ENCODE peak calls at places on chromosomes 1 and 21, in six cellular contexts. B is GM23248, P is PC-3, A is GM23338, U is hepatocyte, O is neural progenitor cell. Z is an unnamed sample.

GRCh38 chr1:153652795-153653507 is 5.6 kb upstream of the SNAPIN start:
- DNase-seq in A (no peak), U (peak), P (peak), O (no peak), B (peak), Z (no peak)

GRCh38 chr1:204391629-204392028 is 20.0 kb downstream of the PPP1R15B start:
- DNase-seq in O (no peak), P (no peak), A (no peak), B (no peak), U (no peak), Z (no peak)

GRCh38 chr1:159752135-159752580 is 28.6 kb upstream of the DUSP23 start:
- DNase-seq in U (peak), O (no peak), P (no peak), A (no peak), B (peak), Z (no peak)

GRCh38 chr1:31510853-31511789 is 65.2 kb upstream of the TINAGL1 start:
- DNase-seq in B (no peak), P (peak), O (no peak), U (peak), A (peak), Z (no peak)

GRCh38 chr1:206590025-206590834 is 22.0 kb downstream of the EIF2D start:
- DNase-seq in B (peak), O (peak), P (peak), A (peak), U (no peak), Z (no peak)

GRCh38 chr1:58310469-58310868 is 236.1 kb downstream of the OMA1 start:
- DNase-seq in U (no peak), B (no peak), A (no peak), O (no peak), P (no peak), Z (no peak)

GRCh38 chr1:179229214-179230140 is at the start of gene ABL2:
- DNase-seq in A (peak), P (peak), U (peak), B (peak), O (peak), Z (peak)

GRCh38 chr1:86939406-86939805 is 25.0 kb downstream of the HS2ST1 start:
- DNase-seq in A (no peak), O (no peak), U (no peak), B (no peak), P (no peak), Z (no peak)

GRCh38 chr1:117061986-117062415 is 1.9 kb downstream of the TTF2 start:
- DNase-seq in P (peak), U (peak), B (peak), A (no peak), O (no peak), Z (no peak)

GRCh38 chr1:97297611-97298010 is 576.0 kb downstream of the PTBP2 start:
- DNase-seq in P (no peak), B (no peak), U (no peak), O (no peak), A (peak), Z (no peak)

GRCh38 chr1:221602866-221603265 is 139.0 kb downstream of the DUSP10 start:
- DNase-seq in A (no peak), P (peak), O (no peak), U (no peak), B (peak), Z (no peak)

GRCh38 chr1:59310527-59310926 is 13.6 kb downstream of the FGGY start:
- DNase-seq in B (no peak), P (no peak), O (no peak), A (no peak), U (no peak), Z (no peak)

GRCh38 chr1:200491097-200491496 is 81.3 kb upstream of the ZNF281 start:
- DNase-seq in B (no peak), A (no peak), U (no peak), P (no peak), O (no peak), Z (no peak)

GRCh38 chr1:28914228-28915035 is at the start of gene EPB41:
- DNase-seq in O (peak), U (peak), A (peak), P (peak), B (peak), Z (peak)

GRCh38 chr21:43921602-43921978 is 56.6 kb downstream of the AGPAT3 start:
- DNase-seq in O (peak), B (no peak), U (peak), P (no peak), A (peak), Z (no peak)

GRCh38 chr1:238334170-238334569 is 443.4 kb upstream of the ZP4 start:
- DNase-seq in B (no peak), O (no peak), A (no peak), U (no peak), P (no peak), Z (no peak)

GRCh38 chr1:202130275-202130646 is 7.5 kb downstream of the GPR37L1 start:
- DNase-seq in A (no peak), O (peak), B (no peak), U (no peak), P (no peak), Z (no peak)

GRCh38 chr1:165355977-165356811 is at the start of gene LMX1A:
- DNase-seq in O (peak), A (peak), B (peak), P (no peak), U (peak), Z (no peak)

GRCh38 chr1:190633488-190633887 is 155.8 kb upstream of the BRINP3 start:
- DNase-seq in P (peak), A (peak), O (peak), U (no peak), B (no peak), Z (no peak)

GRCh38 chr1:209552406-209553264 is 30.9 kb upstream of the CAMK1G start:
- DNase-seq in P (no peak), B (no peak), A (peak), O (no peak), U (no peak), Z (no peak)

GRCh38 chr21:46357684-46358425 is 33.9 kb downstream of the PCNT start:
- DNase-seq in P (no peak), A (no peak), O (no peak), U (no peak), B (no peak), Z (no peak)
- H3K4me3 ChIP-seq in P (no peak), A (no peak), O (no peak), U (no peak), B (no peak), Z (peak)

DNA sequence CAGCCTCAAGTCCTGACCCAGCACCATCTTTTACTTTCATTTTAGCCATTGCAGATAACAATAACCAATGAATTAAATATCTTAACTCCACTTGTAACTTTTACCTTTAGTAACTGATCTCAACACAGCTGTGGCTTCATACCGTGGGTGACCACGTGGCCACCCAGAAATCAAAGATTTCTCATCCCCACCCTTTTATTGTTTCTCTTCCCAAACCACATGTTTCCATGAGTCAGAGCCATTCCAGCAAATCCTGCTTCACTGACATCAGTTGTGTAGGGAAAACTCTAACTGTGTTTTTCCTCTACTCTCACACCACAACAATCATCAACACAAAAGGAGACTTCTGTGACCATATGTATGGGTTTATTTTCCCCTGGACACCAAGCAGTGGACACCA is 25.1 kb upstream of the BRDT start:
- DNase-seq in P (peak), O (no peak), A (no peak), B (peak), U (no peak), Z (no peak)
- TF ChIP-seq EZH2phosphoT487 in P (no peak), O (no peak), A (no peak), B (no peak), U (no peak), Z (no peak)

DNA sequence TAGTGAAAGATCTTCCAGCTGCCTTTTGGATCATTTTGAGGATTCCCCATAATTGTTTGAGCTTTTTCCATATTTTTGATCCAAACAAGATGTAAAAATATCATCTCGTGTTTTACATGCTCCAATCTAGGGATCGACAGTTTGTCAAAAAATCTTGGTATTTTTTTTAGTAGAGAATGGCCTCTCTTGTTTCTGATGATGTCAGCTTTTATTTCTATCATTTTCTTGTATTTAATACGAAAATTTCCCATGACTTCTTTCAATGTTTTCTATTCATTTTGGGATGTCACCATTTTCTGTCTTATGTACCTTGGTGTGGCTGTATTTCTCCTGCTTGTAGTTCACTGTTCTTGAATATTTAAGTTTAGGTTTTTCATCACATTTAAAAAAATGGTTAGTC is 812.0 kb upstream of the NCAM2 start:
- DNase-seq in A (no peak), U (no peak), P (no peak), O (no peak), B (no peak), Z (no peak)
- H3K4me3 ChIP-seq in A (no peak), U (no peak), P (no peak), O (no peak), B (no peak), Z (no peak)

GRCh38 chr1:226991920-226992319 is 51.8 kb downstream of the COQ8A start:
- DNase-seq in P (no peak), U (no peak), B (no peak), O (no peak), A (no peak), Z (no peak)
- TF ChIP-seq EZH2phosphoT487 in P (no peak), U (no peak), B (no peak), O (no peak), A (no peak), Z (no peak)

GRCh38 chr1:93763981-93764750 is 82.5 kb upstream of the BCAR3 start:
- DNase-seq in A (no peak), O (no peak), B (no peak), P (no peak), U (no peak), Z (no peak)
- H3K4me3 ChIP-seq in A (no peak), O (no peak), B (no peak), P (no peak), U (no peak), Z (no peak)

GRCh38 chr1:15153842-15154479 is 414 bp downstream of the TMEM51 start:
- DNase-seq in B (peak), A (peak), P (peak), O (peak), U (peak), Z (no peak)
- TF ChIP-seq EZH2phosphoT487 in B (no peak), A (no peak), P (no peak), O (no peak), U (no peak), Z (no peak)

GRCh38 chr1:41362357-41362721 is 1.1 kb downstream of the FOXO6 start:
- DNase-seq in U (no peak), P (no peak), A (no peak), B (no peak), O (no peak), Z (no peak)
- H3K4me3 ChIP-seq in U (peak), P (peak), A (peak), B (no peak), O (peak), Z (no peak)

Z was measured in OCI-LY7.